ENCODE peak calls at places on chromosomes 7 and 10, in four cellular contexts. K is neural progenitor cell, D is SK-N-SH, O is GM23248. C is an unnamed sample.
A peak's percentile ranks its signal among the peaks of the same experiment; 100 is the strongest.

GRCh38 chr10:61779950-61780659 is 117.4 kb downstream of the CABCOCO1 start:
- DNase-seq in K (no peak), D (no peak), O (peak; percentile 91), C (peak; percentile 61)

GRCh38 chr10:22318772-22319171 is 2.1 kb upstream of the BMI1 start:
- DNase-seq in D (no peak), K (no peak), O (no peak), C (no peak)

GRCh38 chr7:140035400-140036223 is 27.1 kb downstream of the PARP12 start:
- DNase-seq in O (peak; percentile 91), D (no peak), K (no peak), C (no peak)

GRCh38 chr10:63267414-63268138 is 134.4 kb downstream of the NRBF2 start:
- DNase-seq in O (peak; percentile 85), K (peak; percentile 43), D (no peak), C (peak; percentile 56)

GRCh38 chr7:69134316-69134715 is 464.0 kb upstream of the AUTS2 start:
- DNase-seq in O (no peak), D (no peak), K (no peak), C (no peak)

GRCh38 chr10:124719213-124719851 is 24.8 kb downstream of the FAM53B start:
- DNase-seq in K (peak; percentile 42), O (peak; percentile 56), D (no peak), C (no peak)

GRCh38 chr7:151838861-151839381 is 38.0 kb downstream of the PRKAG2 start:
- DNase-seq in D (no peak), O (no peak), K (no peak), C (no peak)

GRCh38 chr7:127391591-127392181 is 822 bp downstream of the ZNF800 start:
- DNase-seq in K (peak; percentile 56), O (peak; percentile 72), D (no peak), C (peak; percentile 64)

GRCh38 chr7:45027774-45028114 is 27.7 kb downstream of the CCM2 start:
- DNase-seq in O (no peak), D (no peak), K (no peak), C (no peak)

GRCh38 chr10:46239247-46239646 is 47.5 kb upstream of the ANTXRL start:
- DNase-seq in O (no peak), K (no peak), D (no peak), C (no peak)

GRCh38 chr10:93471110-93471651 is 11.0 kb downstream of the MYOF start:
- DNase-seq in D (no peak), O (peak; percentile 97), K (no peak), C (peak; percentile 80)

GRCh38 chr7:68246189-68246633 is 1249.6 kb downstream of the TYW1 start:
- DNase-seq in D (no peak), K (peak; percentile 34), O (no peak), C (peak; percentile 74)

GRCh38 chr10:113945075-113945686 is 90.7 kb downstream of the NHLRC2 start:
- DNase-seq in K (no peak), D (no peak), O (peak; percentile 44), C (peak; percentile 50)

GRCh38 chr7:111796671-111797070 is 234.4 kb upstream of the IMMP2L start:
- DNase-seq in K (no peak), D (no peak), O (peak; percentile 1), C (no peak)

GRCh38 chr10:7480742-7481381 is 70.0 kb upstream of the SFMBT2 start:
- DNase-seq in D (no peak), O (no peak), K (no peak), C (no peak)

GRCh38 chr10:116521424-116522305 is 24.1 kb upstream of the PNLIP start:
- DNase-seq in K (peak; percentile 54), D (peak; percentile 66), O (peak; percentile 58), C (peak; percentile 61)

GRCh38 chr7:132411142-132411541 is 165.1 kb downstream of the PLXNA4 start:
- DNase-seq in O (no peak), K (no peak), D (no peak), C (no peak)

GRCh38 chr7:98619450-98620321 is 2.6 kb downstream of the NPTX2 start:
- DNase-seq in O (peak; percentile 30), D (peak; percentile 33), K (peak; percentile 67), C (peak; percentile 21)

GRCh38 chr7:130515315-130516047 is 23.6 kb downstream of the MEST start:
- DNase-seq in D (no peak), O (no peak), K (peak; percentile 3), C (no peak)
- H3K4me2 ChIP-seq in D (no peak overlapping the region), O (no peak overlapping the region), K (no peak overlapping the region), C (no peak overlapping the region)

GRCh38 chr10:69787681-69788080 is 14.0 kb upstream of the COL13A1 start:
- DNase-seq in O (no peak), D (no peak), K (no peak), C (no peak)

GRCh38 chr10:69789164-69789576 is 12.5 kb upstream of the COL13A1 start:
- DNase-seq in O (peak; percentile 22), K (no peak), D (peak; percentile 57), C (no peak)

GRCh38 chr10:69786791-69787190 is 14.9 kb upstream of the COL13A1 start:
- DNase-seq in O (peak; percentile 67), K (peak; percentile 23), D (no peak), C (no peak)

GRCh38 chr10:69780070-69780469 is 21.6 kb upstream of the COL13A1 start:
- DNase-seq in K (no peak), D (no peak), O (no peak), C (no peak)

GRCh38 chr10:69783515-69783914 is 18.2 kb upstream of the COL13A1 start:
- DNase-seq in D (no peak), K (no peak), O (no peak), C (no peak)
- H2AFZ ChIP-seq in D (no peak overlapping the region), K (no peak overlapping the region), O (no peak overlapping the region), C (no peak overlapping the region)

GRCh38 chr7:5673125-5673524 is 108.3 kb downstream of the RNF216 start:
- DNase-seq in K (no peak), O (no peak), D (no peak), C (no peak)

GRCh38 chr7:5671053-5671452 is 110.4 kb downstream of the RNF216 start:
- DNase-seq in D (no peak), K (no peak), O (no peak), C (no peak)

GRCh38 chr7:5670173-5670933 is 111.1 kb downstream of the RNF216 start:
- DNase-seq in K (no peak), O (no peak), D (no peak), C (no peak)

GRCh38 chr7:5667391-5667790 is 114.1 kb downstream of the RNF216 start:
- DNase-seq in D (peak; percentile 85), O (no peak), K (no peak), C (no peak)

GRCh38 chr7:5672468-5672867 is 109.0 kb downstream of the RNF216 start:
- DNase-seq in K (no peak), D (no peak), O (no peak), C (no peak)
- TF ChIP-seq EZH2phosphoT487 in K (no peak), D (no peak), O (no peak), C (no peak)

GRCh38 chr10:12638103-12638502 is 288.8 kb downstream of the CAMK1D start:
- DNase-seq in O (peak; percentile 15), D (peak; percentile 23), K (peak; percentile 44), C (peak; percentile 85)
- H3K4me2 ChIP-seq in O (no peak overlapping the region), D (no peak overlapping the region), K (no peak overlapping the region), C (no peak overlapping the region)

DNA sequence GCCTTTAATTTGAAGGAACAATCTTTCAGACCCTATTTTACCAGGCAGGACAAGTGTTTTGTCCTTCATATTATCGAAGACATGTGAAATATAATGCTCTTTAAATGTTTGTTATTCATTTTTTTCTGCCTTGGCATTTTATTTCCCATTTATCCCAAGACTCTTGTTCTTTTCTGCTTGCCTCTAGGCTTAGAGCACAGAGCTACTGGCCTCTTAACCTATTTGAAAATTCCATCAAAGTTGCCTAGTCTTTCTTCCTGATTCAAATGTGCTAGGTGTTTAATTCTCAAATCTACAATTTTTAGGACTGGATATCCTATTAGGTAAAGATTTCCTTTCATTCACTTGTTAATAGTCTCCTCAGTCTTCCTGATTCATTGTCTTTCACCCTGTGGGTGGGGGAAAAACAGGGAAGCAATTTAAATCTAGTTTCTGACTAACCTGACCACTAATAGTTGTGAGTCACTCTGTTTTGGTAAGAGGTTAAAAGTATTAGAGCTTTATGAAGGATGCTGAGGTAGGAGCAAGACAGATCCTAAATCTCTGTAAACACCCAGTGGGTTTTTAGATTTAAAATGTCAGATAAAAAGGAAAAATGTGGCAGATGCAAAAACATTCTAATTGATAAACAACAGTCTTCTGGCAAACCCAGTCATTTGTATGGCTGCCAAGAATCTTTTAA is 1.5 kb downstream of the LIPK start:
- DNase-seq in K (no peak), D (no peak), O (peak; percentile 86), C (no peak)
- H2AFZ ChIP-seq in K (peak overlapping the region; percentile 1), D (no peak overlapping the region), O (no peak overlapping the region), C (no peak overlapping the region)

C was measured in hepatocyte.